ENCODE peak calls at places on chromosomes 11 and 22, in seven cellular contexts. One of them, this sample, is unnamed.
A peak's percentile ranks its signal among the peaks of the same experiment; 100 is the strongest.

GRCh38 chr11:95379460-95379859 is 148.5 kb upstream of the SESN3 start:
- DNase-seq in neural crest cell: no peak
- DNase-seq in OCI-LY7: no peak
- DNase-seq in AG09319: no peak
- DNase-seq in fibroblast of the aortic adventitia: no peak
- DNase-seq in astrocyte of the spinal cord: no peak
- DNase-seq in fibroblast of lung: no peak
- DNase-seq in this sample: no peak

GRCh38 chr11:115613986-115614625 is 109.9 kb upstream of the CADM1 start:
- DNase-seq in astrocyte of the spinal cord: peak; percentile 63
- DNase-seq in AG09319: no peak
- DNase-seq in fibroblast of the aortic adventitia: no peak
- DNase-seq in neural crest cell: no peak
- DNase-seq in fibroblast of lung: peak; percentile 87
- DNase-seq in OCI-LY7: no peak
- DNase-seq in this sample: no peak

GRCh38 chr22:49206281-49206680 is 621.4 kb downstream of the BRD1 start:
- DNase-seq in astrocyte of the spinal cord: no peak
- DNase-seq in neural crest cell: no peak
- DNase-seq in OCI-LY7: no peak
- DNase-seq in AG09319: no peak
- DNase-seq in fibroblast of the aortic adventitia: no peak
- DNase-seq in fibroblast of lung: no peak
- DNase-seq in this sample: no peak

GRCh38 chr11:132576706-132577105 is 955.6 kb downstream of the OPCML start:
- DNase-seq in OCI-LY7: no peak
- DNase-seq in astrocyte of the spinal cord: peak; percentile 90
- DNase-seq in fibroblast of lung: peak; percentile 98
- DNase-seq in fibroblast of the aortic adventitia: peak; percentile 9
- DNase-seq in neural crest cell: no peak
- DNase-seq in AG09319: peak; percentile 5
- DNase-seq in this sample: peak; percentile 87

GRCh38 chr11:73792584-73792983 is 4.9 kb downstream of the MRPL48 start:
- DNase-seq in astrocyte of the spinal cord: no peak
- DNase-seq in fibroblast of lung: no peak
- DNase-seq in AG09319: no peak
- DNase-seq in fibroblast of the aortic adventitia: no peak
- DNase-seq in neural crest cell: no peak
- DNase-seq in OCI-LY7: no peak
- DNase-seq in this sample: no peak

GRCh38 chr11:114137054-114137453 is 77.5 kb downstream of the ZBTB16 start:
- DNase-seq in neural crest cell: no peak
- DNase-seq in AG09319: no peak
- DNase-seq in OCI-LY7: no peak
- DNase-seq in fibroblast of the aortic adventitia: no peak
- DNase-seq in fibroblast of lung: no peak
- DNase-seq in astrocyte of the spinal cord: no peak
- DNase-seq in this sample: no peak

GRCh38 chr22:41658869-41659268 is 29.8 kb downstream of the SNU13 start:
- DNase-seq in astrocyte of the spinal cord: no peak
- DNase-seq in neural crest cell: no peak
- DNase-seq in fibroblast of lung: no peak
- DNase-seq in fibroblast of the aortic adventitia: no peak
- DNase-seq in AG09319: no peak
- DNase-seq in OCI-LY7: no peak
- DNase-seq in this sample: no peak

GRCh38 chr11:78715639-78716311 is 141.1 kb upstream of the NARS2 start:
- DNase-seq in neural crest cell: peak; percentile 68
- DNase-seq in fibroblast of lung: peak; percentile 90
- DNase-seq in AG09319: peak; percentile 3
- DNase-seq in astrocyte of the spinal cord: peak; percentile 90
- DNase-seq in fibroblast of the aortic adventitia: peak; percentile 58
- DNase-seq in OCI-LY7: peak; percentile 45
- DNase-seq in this sample: peak; percentile 89

GRCh38 chr22:29265306-29265705 is 2.5 kb downstream of the RHBDD3 start:
- DNase-seq in neural crest cell: no peak
- DNase-seq in astrocyte of the spinal cord: no peak
- DNase-seq in fibroblast of the aortic adventitia: no peak
- DNase-seq in AG09319: no peak
- DNase-seq in fibroblast of lung: no peak
- DNase-seq in OCI-LY7: no peak
- DNase-seq in this sample: no peak

GRCh38 chr11:129967996-129968395 is 34.6 kb downstream of the PRDM10 start:
- DNase-seq in OCI-LY7: no peak
- DNase-seq in astrocyte of the spinal cord: no peak
- DNase-seq in fibroblast of the aortic adventitia: no peak
- DNase-seq in AG09319: no peak
- DNase-seq in fibroblast of lung: peak; percentile 22
- DNase-seq in neural crest cell: no peak
- DNase-seq in this sample: no peak

GRCh38 chr22:24247564-24248344 is 2.9 kb upstream of the GGT5 start:
- DNase-seq in fibroblast of the aortic adventitia: peak; percentile 99
- DNase-seq in neural crest cell: peak; percentile 80
- DNase-seq in fibroblast of lung: peak; percentile 93
- DNase-seq in OCI-LY7: peak; percentile 64
- DNase-seq in AG09319: peak; percentile 96
- DNase-seq in astrocyte of the spinal cord: peak; percentile 95
- DNase-seq in this sample: peak; percentile 85

GRCh38 chr11:124751741-124752470 is at the start of gene VSIG2:
- DNase-seq in astrocyte of the spinal cord: no peak
- DNase-seq in AG09319: no peak
- DNase-seq in neural crest cell: no peak
- DNase-seq in OCI-LY7: no peak
- DNase-seq in fibroblast of lung: no peak
- DNase-seq in fibroblast of the aortic adventitia: no peak
- DNase-seq in this sample: no peak

GRCh38 chr11:130124096-130124495 is 35.5 kb upstream of the ST14 start:
- DNase-seq in fibroblast of lung: peak; percentile 82
- DNase-seq in OCI-LY7: no peak
- DNase-seq in fibroblast of the aortic adventitia: peak; percentile 94
- DNase-seq in neural crest cell: no peak
- DNase-seq in AG09319: peak; percentile 70
- DNase-seq in astrocyte of the spinal cord: peak; percentile 78
- DNase-seq in this sample: peak; percentile 86

GRCh38 chr11:62144641-62145255 is 20.9 kb downstream of the INCENP start:
- DNase-seq in neural crest cell: no peak
- DNase-seq in OCI-LY7: no peak
- DNase-seq in fibroblast of the aortic adventitia: no peak
- DNase-seq in fibroblast of lung: no peak
- DNase-seq in AG09319: no peak
- DNase-seq in astrocyte of the spinal cord: no peak
- DNase-seq in this sample: no peak

GRCh38 chr22:49161002-49161850 is 666.4 kb downstream of the BRD1 start:
- DNase-seq in AG09319: no peak
- DNase-seq in astrocyte of the spinal cord: no peak
- DNase-seq in OCI-LY7: no peak
- DNase-seq in fibroblast of lung: no peak
- DNase-seq in fibroblast of the aortic adventitia: no peak
- DNase-seq in neural crest cell: no peak
- DNase-seq in this sample: no peak

GRCh38 chr22:50251472-50252054 is 498 bp upstream of the HDAC10 start:
- DNase-seq in fibroblast of lung: no peak
- DNase-seq in AG09319: no peak
- DNase-seq in fibroblast of the aortic adventitia: no peak
- DNase-seq in astrocyte of the spinal cord: no peak
- DNase-seq in OCI-LY7: no peak
- DNase-seq in neural crest cell: no peak
- DNase-seq in this sample: no peak

GRCh38 chr11:124762624-124763155 is 600 bp upstream of the ESAM start:
- DNase-seq in OCI-LY7: no peak
- DNase-seq in fibroblast of the aortic adventitia: no peak
- DNase-seq in AG09319: no peak
- DNase-seq in fibroblast of lung: no peak
- DNase-seq in neural crest cell: no peak
- DNase-seq in astrocyte of the spinal cord: no peak
- DNase-seq in this sample: no peak

GRCh38 chr11:43853766-43854165 is 26.9 kb upstream of the ALKBH3 start:
- DNase-seq in fibroblast of the aortic adventitia: peak; percentile 40
- DNase-seq in fibroblast of lung: no peak
- DNase-seq in AG09319: no peak
- DNase-seq in astrocyte of the spinal cord: no peak
- DNase-seq in OCI-LY7: no peak
- DNase-seq in neural crest cell: no peak
- DNase-seq in this sample: no peak

GRCh38 chr11:88402192-88402715 is 64.7 kb upstream of the CTSC start:
- DNase-seq in OCI-LY7: no peak
- DNase-seq in astrocyte of the spinal cord: peak; percentile 87
- DNase-seq in neural crest cell: no peak
- DNase-seq in fibroblast of lung: peak; percentile 91
- DNase-seq in AG09319: peak; percentile 83
- DNase-seq in fibroblast of the aortic adventitia: peak; percentile 80
- DNase-seq in this sample: peak; percentile 83

GRCh38 chr11:3203221-3204043 is 15.2 kb downstream of the MRGPRG start:
- DNase-seq in neural crest cell: no peak
- DNase-seq in fibroblast of lung: peak; percentile 19
- DNase-seq in fibroblast of the aortic adventitia: no peak
- DNase-seq in AG09319: no peak
- DNase-seq in OCI-LY7: no peak
- DNase-seq in astrocyte of the spinal cord: no peak
- DNase-seq in this sample: no peak

GRCh38 chr11:60389279-60389910 is 6.9 kb upstream of the MS4A14 start:
- DNase-seq in neural crest cell: no peak
- DNase-seq in OCI-LY7: peak; percentile 28
- DNase-seq in fibroblast of lung: no peak
- DNase-seq in fibroblast of the aortic adventitia: no peak
- DNase-seq in AG09319: no peak
- DNase-seq in astrocyte of the spinal cord: no peak
- DNase-seq in this sample: no peak

GRCh38 chr11:12723410-12724297 is 49.4 kb downstream of the TEAD1 start:
- DNase-seq in fibroblast of lung: peak; percentile 70
- DNase-seq in AG09319: no peak
- DNase-seq in neural crest cell: no peak
- DNase-seq in astrocyte of the spinal cord: peak; percentile 55
- DNase-seq in fibroblast of the aortic adventitia: peak; percentile 15
- DNase-seq in OCI-LY7: no peak
- DNase-seq in this sample: no peak

GRCh38 chr22:36536717-36537116 is 7.8 kb upstream of the EIF3D start:
- DNase-seq in fibroblast of lung: no peak
- DNase-seq in neural crest cell: no peak
- DNase-seq in astrocyte of the spinal cord: no peak
- DNase-seq in OCI-LY7: no peak
- DNase-seq in AG09319: no peak
- DNase-seq in fibroblast of the aortic adventitia: no peak
- DNase-seq in this sample: no peak

GRCh38 chr11:85590848-85591483 is 36.2 kb downstream of the DLG2 start:
- DNase-seq in astrocyte of the spinal cord: peak; percentile 31
- DNase-seq in neural crest cell: no peak
- DNase-seq in fibroblast of lung: peak; percentile 40
- DNase-seq in OCI-LY7: peak; percentile 35
- DNase-seq in AG09319: peak; percentile 4
- DNase-seq in fibroblast of the aortic adventitia: peak; percentile 45
- DNase-seq in this sample: peak; percentile 27

GRCh38 chr11:110565690-110566336 is 136.1 kb downstream of the FDX1 start:
- DNase-seq in AG09319: no peak
- DNase-seq in astrocyte of the spinal cord: no peak
- DNase-seq in fibroblast of lung: no peak
- DNase-seq in OCI-LY7: no peak
- DNase-seq in fibroblast of the aortic adventitia: no peak
- DNase-seq in neural crest cell: no peak
- DNase-seq in this sample: no peak

GRCh38 chr11:20601221-20601914 is 2.0 kb downstream of the SLC6A5 start:
- DNase-seq in astrocyte of the spinal cord: no peak
- DNase-seq in neural crest cell: no peak
- DNase-seq in fibroblast of the aortic adventitia: no peak
- DNase-seq in OCI-LY7: no peak
- DNase-seq in fibroblast of lung: no peak
- DNase-seq in AG09319: no peak
- DNase-seq in this sample: no peak
- TF ChIP-seq CTCF in astrocyte of the spinal cord: no peak
- TF ChIP-seq CTCF in neural crest cell: no peak
- TF ChIP-seq CTCF in fibroblast of the aortic adventitia: no peak
- TF ChIP-seq CTCF in OCI-LY7: no peak
- TF ChIP-seq CTCF in fibroblast of lung: no peak
- TF ChIP-seq CTCF in AG09319: no peak
- TF ChIP-seq CTCF in this sample: no peak

DNA sequence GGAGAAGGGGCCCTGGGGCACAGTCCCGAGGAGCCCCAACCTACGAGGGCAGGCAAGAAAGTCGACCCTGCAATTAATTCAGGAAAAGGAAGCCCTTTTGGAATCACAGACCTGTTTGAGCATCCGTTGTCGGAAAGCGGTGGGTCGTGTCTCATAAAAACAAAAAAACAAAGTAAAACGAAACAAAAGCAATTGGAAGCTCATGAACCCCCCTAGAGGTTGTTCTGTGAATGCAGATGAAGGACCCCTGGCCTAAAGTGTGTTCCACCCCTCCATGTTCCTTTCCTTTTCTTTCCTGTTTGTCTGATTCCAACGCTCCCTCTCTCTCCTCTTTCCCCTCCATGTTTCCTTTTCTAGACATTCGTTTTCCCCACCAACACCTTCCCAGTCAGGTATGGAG is 203.7 kb downstream of the GRIK4 start:
- DNase-seq in AG09319: no peak
- DNase-seq in neural crest cell: no peak
- DNase-seq in fibroblast of lung: no peak
- DNase-seq in fibroblast of the aortic adventitia: peak; percentile 7
- DNase-seq in astrocyte of the spinal cord: no peak
- DNase-seq in OCI-LY7: peak; percentile 83
- DNase-seq in this sample: no peak
- TF ChIP-seq CTCF in AG09319: peak; percentile 60
- TF ChIP-seq CTCF in neural crest cell: peak; percentile 61
- TF ChIP-seq CTCF in fibroblast of lung: peak; percentile 66
- TF ChIP-seq CTCF in fibroblast of the aortic adventitia: peak; percentile 56
- TF ChIP-seq CTCF in astrocyte of the spinal cord: peak; percentile 51
- TF ChIP-seq CTCF in OCI-LY7: peak; percentile 84
- TF ChIP-seq CTCF in this sample: peak; percentile 63

DNA sequence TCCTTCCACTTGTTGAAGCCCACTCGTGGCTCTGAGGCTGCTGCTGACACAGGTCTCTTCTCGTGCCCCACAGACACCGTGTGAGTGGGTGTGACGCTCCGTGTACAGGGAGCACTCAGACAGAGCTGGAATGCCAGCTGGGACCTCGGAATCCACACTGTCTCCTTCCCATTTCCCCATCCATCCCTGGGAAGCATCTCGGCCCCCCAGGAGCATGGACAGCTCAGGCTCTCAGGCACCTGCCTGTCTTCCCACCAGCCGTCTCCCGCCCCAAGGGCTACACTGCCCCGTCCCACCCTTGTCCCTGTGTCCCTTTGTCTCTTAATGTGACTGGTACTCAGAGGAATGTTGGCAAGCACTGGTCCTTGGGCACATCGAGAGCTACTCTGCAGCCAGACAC is 63.8 kb downstream of the ARHGAP8 start:
- DNase-seq in AG09319: no peak
- DNase-seq in neural crest cell: no peak
- DNase-seq in astrocyte of the spinal cord: no peak
- DNase-seq in fibroblast of lung: no peak
- DNase-seq in fibroblast of the aortic adventitia: no peak
- DNase-seq in OCI-LY7: no peak
- DNase-seq in this sample: no peak
- TF ChIP-seq CTCF in AG09319: no peak
- TF ChIP-seq CTCF in neural crest cell: no peak
- TF ChIP-seq CTCF in astrocyte of the spinal cord: no peak
- TF ChIP-seq CTCF in fibroblast of lung: no peak
- TF ChIP-seq CTCF in fibroblast of the aortic adventitia: no peak
- TF ChIP-seq CTCF in OCI-LY7: no peak
- TF ChIP-seq CTCF in this sample: no peak

DNA sequence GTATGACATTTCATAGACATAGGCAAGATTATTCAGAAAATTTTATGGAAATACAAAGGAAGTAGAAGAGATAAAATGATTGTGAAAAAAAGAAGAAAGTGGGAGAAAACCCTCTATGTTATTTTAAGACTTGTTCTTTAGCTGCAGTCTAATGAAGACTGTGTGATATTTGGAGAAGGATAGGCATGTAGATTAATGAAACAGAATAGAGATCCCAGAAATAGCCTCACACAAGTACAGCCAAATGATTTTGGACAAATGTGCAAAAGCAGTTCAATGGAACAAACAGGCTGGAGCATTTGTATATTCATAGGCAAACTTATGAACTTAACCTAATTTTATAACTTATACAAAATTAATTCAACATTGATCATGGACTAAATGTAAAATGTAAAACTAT is 14.3 kb downstream of the ANO5 start:
- DNase-seq in astrocyte of the spinal cord: no peak
- DNase-seq in fibroblast of the aortic adventitia: no peak
- DNase-seq in fibroblast of lung: no peak
- DNase-seq in OCI-LY7: no peak
- DNase-seq in AG09319: no peak
- DNase-seq in neural crest cell: no peak
- DNase-seq in this sample: no peak
- TF ChIP-seq CTCF in astrocyte of the spinal cord: no peak
- TF ChIP-seq CTCF in fibroblast of the aortic adventitia: no peak
- TF ChIP-seq CTCF in fibroblast of lung: no peak
- TF ChIP-seq CTCF in OCI-LY7: no peak
- TF ChIP-seq CTCF in AG09319: no peak
- TF ChIP-seq CTCF in neural crest cell: no peak
- TF ChIP-seq CTCF in this sample: no peak